ENCODE peak calls at places on chromosome 19, in six cellular contexts. One of them, this sample, is unnamed. For H3K4me1, H3K36me3 and H3K9me3, the result is how much of the 10 kb centered on the place peaks cover.

GRCh38 chr19:50896591-50897190 is 14.5 kb downstream of the KLK4 start:
- DNase-seq in heart left ventricle: no peak
- DNase-seq in CD8-positive, alpha-beta memory T cell: no peak
- DNase-seq in pancreas: peak
- DNase-seq in SJSA1: no peak
- DNase-seq in heart right ventricle: no peak
- DNase-seq in this sample: no peak

GRCh38 chr19:2053601-2054389 is 2.8 kb upstream of the MKNK2 start:
- DNase-seq in CD8-positive, alpha-beta memory T cell: no peak
- DNase-seq in heart right ventricle: peak
- DNase-seq in SJSA1: no peak
- DNase-seq in pancreas: peak
- DNase-seq in heart left ventricle: peak
- DNase-seq in this sample: peak

GRCh38 chr19:37077615-37077928 is 661 bp upstream of the ZNF420 start:
- DNase-seq in heart right ventricle: no peak
- DNase-seq in pancreas: no peak
- DNase-seq in SJSA1: no peak
- DNase-seq in heart left ventricle: no peak
- DNase-seq in CD8-positive, alpha-beta memory T cell: no peak
- DNase-seq in this sample: no peak

GRCh38 chr19:459724-460511 is 915 bp downstream of the SHC2 start:
- DNase-seq in heart right ventricle: peak
- DNase-seq in CD8-positive, alpha-beta memory T cell: no peak
- DNase-seq in heart left ventricle: peak
- DNase-seq in pancreas: peak
- DNase-seq in SJSA1: no peak
- DNase-seq in this sample: peak

GRCh38 chr19:42563352-42564210 is 31.1 kb downstream of the CEACAM8 start:
- DNase-seq in pancreas: no peak
- DNase-seq in heart left ventricle: no peak
- DNase-seq in CD8-positive, alpha-beta memory T cell: no peak
- DNase-seq in SJSA1: no peak
- DNase-seq in heart right ventricle: peak
- DNase-seq in this sample: peak

GRCh38 chr19:33705090-33705847 is 83.5 kb downstream of the CHST8 start:
- DNase-seq in SJSA1: no peak
- DNase-seq in pancreas: no peak
- DNase-seq in heart left ventricle: no peak
- DNase-seq in heart right ventricle: no peak
- DNase-seq in CD8-positive, alpha-beta memory T cell: peak
- DNase-seq in this sample: no peak

GRCh38 chr19:1248454-1249297 is at the start of gene MIDN:
- DNase-seq in pancreas: peak
- DNase-seq in heart left ventricle: peak
- DNase-seq in SJSA1: peak
- DNase-seq in CD8-positive, alpha-beta memory T cell: peak
- DNase-seq in heart right ventricle: peak
- DNase-seq in this sample: peak

GRCh38 chr19:6238256-6238642 is 41.5 kb downstream of the MLLT1 start:
- DNase-seq in heart left ventricle: peak
- DNase-seq in SJSA1: no peak
- DNase-seq in pancreas: no peak
- DNase-seq in CD8-positive, alpha-beta memory T cell: no peak
- DNase-seq in heart right ventricle: no peak
- DNase-seq in this sample: no peak

GRCh38 chr19:41357746-41358145 is 4.0 kb upstream of the TGFB1 start:
- DNase-seq in heart right ventricle: no peak
- DNase-seq in CD8-positive, alpha-beta memory T cell: no peak
- DNase-seq in heart left ventricle: no peak
- DNase-seq in SJSA1: no peak
- DNase-seq in pancreas: no peak
- DNase-seq in this sample: no peak

GRCh38 chr19:1181606-1182005 is 7.5 kb upstream of the SBNO2 start:
- DNase-seq in pancreas: peak
- DNase-seq in heart left ventricle: no peak
- DNase-seq in heart right ventricle: no peak
- DNase-seq in CD8-positive, alpha-beta memory T cell: no peak
- DNase-seq in SJSA1: no peak
- DNase-seq in this sample: peak

DNA sequence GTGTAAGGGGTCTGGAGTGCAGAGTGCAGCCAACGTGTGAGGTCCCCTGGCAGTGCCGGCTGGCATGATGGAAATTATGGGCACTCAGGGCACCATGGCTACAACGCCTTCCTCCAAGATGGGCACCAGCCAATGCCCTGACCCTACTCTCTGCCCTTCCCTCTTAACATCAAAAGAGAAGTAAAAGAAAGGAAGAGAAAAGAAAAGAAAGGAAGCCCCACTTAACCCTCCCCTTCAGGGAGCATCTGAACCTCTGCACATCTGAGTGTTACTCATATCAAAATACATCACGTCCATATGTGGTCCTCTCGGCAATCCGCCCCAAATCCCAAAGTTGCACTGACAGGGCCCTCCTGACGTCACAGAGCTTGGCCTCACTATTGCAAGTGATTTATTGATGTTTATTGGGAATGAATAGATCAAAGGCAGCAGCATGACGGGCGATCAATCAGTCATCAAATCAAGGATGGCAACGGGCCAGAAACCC is 1.4 kb downstream of the TSHZ3 start:
- DNase-seq in heart right ventricle: no peak
- DNase-seq in CD8-positive, alpha-beta memory T cell: no peak
- DNase-seq in pancreas: no peak
- DNase-seq in SJSA1: no peak
- DNase-seq in heart left ventricle: no peak
- DNase-seq in this sample: no peak
- H3K4me1 ChIP-seq in heart right ventricle: under half
- H3K4me1 ChIP-seq in CD8-positive, alpha-beta memory T cell: under half
- H3K4me1 ChIP-seq in pancreas: under half
- H3K4me1 ChIP-seq in SJSA1: under half
- H3K4me1 ChIP-seq in heart left ventricle: under half
- H3K4me1 ChIP-seq in this sample: under half

GRCh38 chr19:38842439-38843174 is 7.2 kb downstream of the HNRNPL start:
- DNase-seq in heart left ventricle: no peak
- DNase-seq in pancreas: peak
- DNase-seq in heart right ventricle: no peak
- DNase-seq in CD8-positive, alpha-beta memory T cell: peak
- DNase-seq in SJSA1: no peak
- DNase-seq in this sample: no peak

GRCh38 chr19:38841180-38841766 is 8.5 kb downstream of the HNRNPL start:
- DNase-seq in CD8-positive, alpha-beta memory T cell: no peak
- DNase-seq in SJSA1: no peak
- DNase-seq in heart right ventricle: no peak
- DNase-seq in pancreas: no peak
- DNase-seq in heart left ventricle: no peak
- DNase-seq in this sample: no peak

GRCh38 chr19:38844093-38844686 is 5.6 kb downstream of the HNRNPL start:
- DNase-seq in pancreas: peak
- DNase-seq in heart right ventricle: no peak
- DNase-seq in CD8-positive, alpha-beta memory T cell: no peak
- DNase-seq in heart left ventricle: no peak
- DNase-seq in SJSA1: no peak
- DNase-seq in this sample: no peak

GRCh38 chr19:38841787-38842438 is 7.9 kb downstream of the HNRNPL start:
- DNase-seq in heart right ventricle: no peak
- DNase-seq in pancreas: no peak
- DNase-seq in SJSA1: no peak
- DNase-seq in heart left ventricle: no peak
- DNase-seq in CD8-positive, alpha-beta memory T cell: peak
- DNase-seq in this sample: no peak

DNA sequence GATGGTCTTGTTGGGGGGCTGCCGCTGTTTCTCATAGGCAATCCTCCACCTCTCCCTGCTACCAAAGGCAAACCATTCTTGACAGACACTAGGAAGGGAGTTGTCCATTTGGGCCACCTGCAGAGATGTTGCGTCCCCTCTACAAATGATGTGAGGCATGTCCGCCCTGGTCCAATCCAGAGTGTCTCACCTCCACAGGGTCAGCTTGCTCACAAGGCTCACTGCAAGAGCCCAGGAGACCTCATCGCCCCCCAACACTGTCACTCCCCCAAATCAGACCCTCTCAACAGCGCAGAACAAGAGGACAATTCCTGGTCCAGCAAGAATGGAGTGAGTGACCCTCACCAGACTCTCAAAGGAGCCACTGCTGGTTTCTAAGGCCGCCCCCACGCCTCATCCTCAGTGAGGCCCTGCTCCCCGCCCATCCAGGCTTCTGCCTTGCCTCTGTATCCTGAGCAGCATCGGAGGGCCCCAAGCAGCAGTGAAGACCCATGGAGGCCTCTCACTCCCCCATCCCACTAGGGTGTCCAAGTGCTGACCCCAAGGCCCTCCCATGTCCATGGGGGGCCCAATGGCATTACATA is 6.5 kb downstream of the HNRNPL start:
- DNase-seq in pancreas: peak
- DNase-seq in heart right ventricle: no peak
- DNase-seq in SJSA1: no peak
- DNase-seq in CD8-positive, alpha-beta memory T cell: no peak
- DNase-seq in heart left ventricle: no peak
- DNase-seq in this sample: no peak
- H3K36me3 ChIP-seq in pancreas: under half
- H3K36me3 ChIP-seq in heart right ventricle: half or more
- H3K36me3 ChIP-seq in SJSA1: half or more
- H3K36me3 ChIP-seq in CD8-positive, alpha-beta memory T cell: half or more
- H3K36me3 ChIP-seq in heart left ventricle: half or more
- H3K36me3 ChIP-seq in this sample: half or more

GRCh38 chr19:9295411-9295849 is 14.2 kb downstream of the ZNF699 start:
- DNase-seq in heart left ventricle: no peak
- DNase-seq in SJSA1: no peak
- DNase-seq in heart right ventricle: no peak
- DNase-seq in pancreas: no peak
- DNase-seq in CD8-positive, alpha-beta memory T cell: no peak
- DNase-seq in this sample: no peak

GRCh38 chr19:9296336-9296735 is 13.3 kb downstream of the ZNF699 start:
- DNase-seq in pancreas: no peak
- DNase-seq in heart right ventricle: no peak
- DNase-seq in SJSA1: no peak
- DNase-seq in heart left ventricle: no peak
- DNase-seq in CD8-positive, alpha-beta memory T cell: no peak
- DNase-seq in this sample: no peak
- H3K9me3 ChIP-seq in pancreas: under half
- H3K9me3 ChIP-seq in heart right ventricle: half or more
- H3K9me3 ChIP-seq in SJSA1: under half
- H3K9me3 ChIP-seq in heart left ventricle: half or more
- H3K9me3 ChIP-seq in CD8-positive, alpha-beta memory T cell: half or more
- H3K9me3 ChIP-seq in this sample: under half

GRCh38 chr19:18495204-18495911 is 26.5 kb downstream of the ELL start:
- DNase-seq in SJSA1: no peak
- DNase-seq in CD8-positive, alpha-beta memory T cell: peak
- DNase-seq in heart right ventricle: no peak
- DNase-seq in heart left ventricle: no peak
- DNase-seq in pancreas: no peak
- DNase-seq in this sample: no peak

GRCh38 chr19:18493440-18494266 is 28.2 kb downstream of the ELL start:
- DNase-seq in SJSA1: no peak
- DNase-seq in heart left ventricle: peak
- DNase-seq in CD8-positive, alpha-beta memory T cell: no peak
- DNase-seq in pancreas: no peak
- DNase-seq in heart right ventricle: no peak
- DNase-seq in this sample: no peak

GRCh38 chr19:18494267-18494607 is 27.6 kb downstream of the ELL start:
- DNase-seq in CD8-positive, alpha-beta memory T cell: no peak
- DNase-seq in pancreas: no peak
- DNase-seq in heart left ventricle: no peak
- DNase-seq in SJSA1: no peak
- DNase-seq in heart right ventricle: no peak
- DNase-seq in this sample: no peak

GRCh38 chr19:18496980-18497256 is 25.0 kb downstream of the ELL start:
- DNase-seq in SJSA1: no peak
- DNase-seq in heart right ventricle: no peak
- DNase-seq in CD8-positive, alpha-beta memory T cell: no peak
- DNase-seq in heart left ventricle: no peak
- DNase-seq in pancreas: no peak
- DNase-seq in this sample: no peak

GRCh38 chr19:18496167-18496979 is 25.5 kb downstream of the ELL start:
- DNase-seq in heart right ventricle: no peak
- DNase-seq in pancreas: peak
- DNase-seq in heart left ventricle: no peak
- DNase-seq in SJSA1: no peak
- DNase-seq in CD8-positive, alpha-beta memory T cell: peak
- DNase-seq in this sample: peak
- H3K4me1 ChIP-seq in heart right ventricle: half or more
- H3K4me1 ChIP-seq in pancreas: under half
- H3K4me1 ChIP-seq in heart left ventricle: half or more
- H3K4me1 ChIP-seq in SJSA1: under half
- H3K4me1 ChIP-seq in CD8-positive, alpha-beta memory T cell: half or more
- H3K4me1 ChIP-seq in this sample: under half

GRCh38 chr19:49681830-49682229 is 4.8 kb downstream of the PRMT1 start:
- DNase-seq in CD8-positive, alpha-beta memory T cell: no peak
- DNase-seq in SJSA1: peak
- DNase-seq in pancreas: no peak
- DNase-seq in heart right ventricle: no peak
- DNase-seq in heart left ventricle: no peak
- DNase-seq in this sample: no peak
- H3K36me3 ChIP-seq in CD8-positive, alpha-beta memory T cell: under half
- H3K36me3 ChIP-seq in SJSA1: half or more
- H3K36me3 ChIP-seq in pancreas: under half
- H3K36me3 ChIP-seq in heart right ventricle: half or more
- H3K36me3 ChIP-seq in heart left ventricle: half or more
- H3K36me3 ChIP-seq in this sample: under half

GRCh38 chr19:34960940-34961679 is 2.9 kb downstream of the ZNF792 start:
- DNase-seq in pancreas: no peak
- DNase-seq in CD8-positive, alpha-beta memory T cell: no peak
- DNase-seq in SJSA1: no peak
- DNase-seq in heart left ventricle: no peak
- DNase-seq in heart right ventricle: no peak
- DNase-seq in this sample: no peak
- H3K9me3 ChIP-seq in pancreas: under half
- H3K9me3 ChIP-seq in CD8-positive, alpha-beta memory T cell: half or more
- H3K9me3 ChIP-seq in SJSA1: under half
- H3K9me3 ChIP-seq in heart left ventricle: half or more
- H3K9me3 ChIP-seq in heart right ventricle: half or more
- H3K9me3 ChIP-seq in this sample: under half

DNA sequence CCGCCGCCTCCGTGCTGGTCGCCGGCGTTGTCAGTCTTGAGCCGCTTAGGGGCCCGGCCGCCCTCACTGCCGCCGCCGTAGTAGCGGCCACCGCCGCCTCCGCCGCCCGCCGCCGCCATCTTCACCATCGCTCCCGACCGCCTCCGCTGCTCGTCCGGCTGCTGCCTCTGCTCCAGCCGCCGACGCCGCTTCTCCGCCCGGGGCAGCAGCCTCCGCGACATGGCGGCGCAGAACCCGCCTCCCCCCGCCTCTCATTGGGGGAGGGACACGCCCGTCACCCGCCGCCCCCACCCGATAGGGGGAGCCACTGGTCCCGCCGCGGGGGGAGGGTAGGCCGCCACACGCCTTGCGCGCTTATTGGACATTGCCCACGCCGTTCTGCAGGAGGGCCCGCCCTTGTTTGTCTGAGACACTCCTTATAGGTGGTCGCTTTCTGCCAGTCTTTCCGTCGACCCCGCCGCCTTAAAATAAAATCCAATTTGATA is at the start of gene HNRNPL:
- DNase-seq in SJSA1: peak
- DNase-seq in heart left ventricle: peak
- DNase-seq in pancreas: peak
- DNase-seq in CD8-positive, alpha-beta memory T cell: peak
- DNase-seq in heart right ventricle: no peak
- DNase-seq in this sample: peak
- H3K4me1 ChIP-seq in SJSA1: under half
- H3K4me1 ChIP-seq in heart left ventricle: under half
- H3K4me1 ChIP-seq in pancreas: under half
- H3K4me1 ChIP-seq in CD8-positive, alpha-beta memory T cell: half or more
- H3K4me1 ChIP-seq in heart right ventricle: half or more
- H3K4me1 ChIP-seq in this sample: under half

GRCh38 chr19:52214241-52214640 is 24.4 kb downstream of the PPP2R1A start:
- DNase-seq in pancreas: no peak
- DNase-seq in heart left ventricle: no peak
- DNase-seq in heart right ventricle: no peak
- DNase-seq in SJSA1: no peak
- DNase-seq in CD8-positive, alpha-beta memory T cell: no peak
- DNase-seq in this sample: no peak
- H3K36me3 ChIP-seq in pancreas: under half
- H3K36me3 ChIP-seq in heart left ventricle: half or more
- H3K36me3 ChIP-seq in heart right ventricle: half or more
- H3K36me3 ChIP-seq in SJSA1: half or more
- H3K36me3 ChIP-seq in CD8-positive, alpha-beta memory T cell: half or more
- H3K36me3 ChIP-seq in this sample: half or more